ENCODE peak calls at places on chromosome 20, in four cellular contexts. S, N, K and U are unnamed samples.

GRCh38 chr20:63124782-63125580 is 91.0 kb downstream of the YTHDF1 start:
- DNase-seq in S (no peak), N (no peak), K (no peak), U (no peak)

GRCh38 chr20:5735845-5736530 is 14.2 kb upstream of the SHLD1 start:
- DNase-seq in S (no peak), N (no peak), K (no peak), U (no peak)

GRCh38 chr20:60365063-60365640 is 406.9 kb downstream of the CDH26 start:
- DNase-seq in S (no peak), N (no peak), K (no peak), U (no peak)

GRCh38 chr20:46000571-46001145 is 8.1 kb upstream of the MMP9 start:
- DNase-seq in S (no peak), N (no peak), K (no peak), U (no peak)

GRCh38 chr20:62433655-62434054 is 6.3 kb upstream of the RBBP8NL start:
- DNase-seq in S (no peak), N (no peak), K (no peak), U (no peak)

GRCh38 chr20:14384411-14384810 is 47.0 kb upstream of the FLRT3 start:
- DNase-seq in S (no peak), N (no peak), K (no peak), U (no peak)

GRCh38 chr20:61588356-61589054 is 336.4 kb downstream of the CDH4 start:
- DNase-seq in S (no peak), N (no peak), K (no peak), U (no peak)

GRCh38 chr20:63505723-63506122 is 6.8 kb upstream of the EEF1A2 start:
- DNase-seq in S (no peak), N (no peak), K (no peak), U (no peak)

GRCh38 chr20:21640556-21640955 is 64.9 kb upstream of the PAX1 start:
- DNase-seq in S (peak; percentile 32), N (no peak), K (peak; percentile 44), U (peak; percentile 46)

GRCh38 chr20:6533321-6533720 is 234.2 kb upstream of the BMP2 start:
- DNase-seq in S (no peak), N (no peak), K (no peak), U (no peak)

GRCh38 chr20:32976746-32977145 is 27.5 kb downstream of the SUN5 start:
- DNase-seq in S (no peak), N (no peak), K (no peak), U (no peak)

GRCh38 chr20:55394592-55394991 is 610.7 kb downstream of the CBLN4 start:
- DNase-seq in S (no peak), N (no peak), K (no peak), U (no peak)

GRCh38 chr20:24892522-24892921 is 56.5 kb upstream of the CST7 start:
- DNase-seq in S (no peak), N (no peak), K (no peak), U (peak; percentile 5)

GRCh38 chr20:62367136-62367482 is at the start of gene LAMA5:
- DNase-seq in S (peak; percentile 73), N (no peak), K (peak; percentile 55), U (peak; percentile 75)

GRCh38 chr20:45863543-45864470 is 6.4 kb downstream of the ZSWIM3 start:
- DNase-seq in S (no peak), N (no peak), K (peak; percentile 97), U (no peak)

GRCh38 chr20:39268566-39268965 is 306.4 kb downstream of the DHX35 start:
- DNase-seq in S (no peak), N (no peak), K (no peak), U (no peak)

GRCh38 chr20:50308513-50309279 is 118.1 kb downstream of the CEBPB start:
- DNase-seq in S (peak; percentile 61), N (no peak), K (peak; percentile 96), U (no peak)

GRCh38 chr20:49276201-49276894 is 1.5 kb downstream of the ZNFX1 start:
- DNase-seq in S (peak; percentile 52), N (no peak), K (no peak), U (no peak)

GRCh38 chr20:57652865-57653545 is 32.8 kb upstream of the ZBP1 start:
- DNase-seq in S (no peak), N (no peak), K (no peak), U (no peak)

GRCh38 chr20:32626859-32627636 is 41.9 kb upstream of the NOL4L start:
- DNase-seq in S (no peak), N (no peak), K (no peak), U (no peak)

GRCh38 chr20:40110241-40110910 is 578.7 kb downstream of the MAFB start:
- DNase-seq in S (no peak), N (no peak), K (no peak), U (no peak)

GRCh38 chr20:47501117-47501482 is 587 bp upstream of the NCOA3 start:
- DNase-seq in S (peak; percentile 9), N (no peak), K (no peak), U (no peak)

GRCh38 chr20:34791289-34792020 is 34.0 kb downstream of the NCOA6 start:
- DNase-seq in S (no peak), N (no peak), K (no peak), U (no peak)

GRCh38 chr20:13299401-13299800 is 78.3 kb downstream of the ISM1 start:
- DNase-seq in S (peak; percentile 29), N (no peak), K (no peak), U (no peak)

GRCh38 chr20:58634818-58635665 is 16.0 kb upstream of the STX16 start:
- DNase-seq in S (peak; percentile 56), N (no peak), K (no peak), U (no peak)

GRCh38 chr20:17644451-17644850 is 37.6 kb downstream of the RRBP1 start:
- DNase-seq in S (no peak), N (no peak), K (no peak), U (no peak)

GRCh38 chr20:50092436-50092835 is 20.5 kb downstream of the UBE2V1 start:
- DNase-seq in S (no peak), N (no peak), K (no peak), U (no peak)

GRCh38 chr20:50093240-50093639 is 19.7 kb downstream of the UBE2V1 start:
- DNase-seq in S (no peak), N (no peak), K (no peak), U (no peak)

GRCh38 chr20:51860015-51860882 is 57.9 kb upstream of the SALL4 start:
- DNase-seq in S (no peak), N (no peak), K (no peak), U (peak; percentile 51)

GRCh38 chr20:61285691-61286090 is 33.6 kb downstream of the CDH4 start:
- DNase-seq in S (no peak), N (no peak), K (no peak), U (no peak)

GRCh38 chr20:59055302-59055701 is 12.7 kb upstream of the PRELID3B start:
- DNase-seq in S (no peak), N (no peak), K (no peak), U (no peak)

GRCh38 chr20:22791877-22792525 is 207.6 kb upstream of the FOXA2 start:
- DNase-seq in S (no peak), N (no peak), K (no peak), U (no peak)

GRCh38 chr20:34524426-34524825 is 8.2 kb downstream of the DYNLRB1 start:
- DNase-seq in S (no peak), N (no peak), K (no peak), U (no peak)

GRCh38 chr20:64082126-64082638 is 2.0 kb downstream of the LKAAEAR1 start:
- DNase-seq in S (no peak), N (no peak), K (peak; percentile 55), U (no peak)

GRCh38 chr20:16404171-16404570 is 169.1 kb downstream of the KIF16B start:
- DNase-seq in S (no peak), N (no peak), K (peak; percentile 50), U (no peak)

GRCh38 chr20:41300906-41301305 is 16.6 kb downstream of the ZHX3 start:
- DNase-seq in S (no peak), N (no peak), K (no peak), U (no peak)

GRCh38 chr20:56808732-56809131 is 179.6 kb downstream of the TFAP2C start:
- DNase-seq in S (no peak), N (no peak), K (no peak), U (no peak)

GRCh38 chr20:62616728-62617621 is 25.3 kb upstream of the SLCO4A1 start:
- DNase-seq in S (peak; percentile 82), N (no peak), K (peak; percentile 71), U (peak; percentile 81)

GRCh38 chr20:20204326-20204725 is 152.0 kb downstream of the CFAP61 start:
- DNase-seq in S (no peak), N (no peak), K (no peak), U (no peak)
- TF ChIP-seq FOXK2 in S (no peak), N (no peak), K (no peak), U (no peak)

GRCh38 chr20:8854566-8854965 is 214.3 kb upstream of the PLCB4 start:
- DNase-seq in S (peak; percentile 42), N (no peak), K (no peak), U (no peak)
- TF ChIP-seq FOXK2 in S (no peak), N (no peak), K (no peak), U (no peak)

GRCh38 chr20:3172933-3173581 is at the start of gene LZTS3:
- DNase-seq in S (peak; percentile 79), N (no peak), K (peak; percentile 63), U (peak; percentile 64)

GRCh38 chr20:3175270-3175669 is 1.9 kb upstream of the LZTS3 start:
- DNase-seq in S (no peak), N (no peak), K (no peak), U (no peak)

GRCh38 chr20:3173582-3174441 is 463 bp upstream of the LZTS3 start:
- DNase-seq in S (peak; percentile 88), N (no peak), K (peak; percentile 85), U (peak; percentile 97)

GRCh38 chr20:3172126-3172932 is 1.0 kb downstream of the LZTS3 start:
- DNase-seq in S (no peak), N (no peak), K (no peak), U (no peak)

GRCh38 chr20:3174442-3175263 is 1.3 kb upstream of the LZTS3 start:
- DNase-seq in S (peak; percentile 59), N (no peak), K (no peak), U (no peak)
- TF ChIP-seq FOXK2 in S (no peak), N (no peak), K (no peak), U (no peak)

GRCh38 chr20:37294262-37294981 is 5.0 kb downstream of the MANBAL start:
- DNase-seq in S (no peak), N (no peak), K (no peak), U (no peak)
- TF ChIP-seq FOXK2 in S (peak; percentile 41), N (no peak), K (no peak), U (no peak)

GRCh38 chr20:2246081-2246491 is 49.7 kb upstream of the TGM3 start:
- DNase-seq in S (no peak), N (no peak), K (no peak), U (peak; percentile 45)
- TF ChIP-seq FOXK2 in S (no peak), N (no peak), K (no peak), U (peak; percentile 35)

DNA sequence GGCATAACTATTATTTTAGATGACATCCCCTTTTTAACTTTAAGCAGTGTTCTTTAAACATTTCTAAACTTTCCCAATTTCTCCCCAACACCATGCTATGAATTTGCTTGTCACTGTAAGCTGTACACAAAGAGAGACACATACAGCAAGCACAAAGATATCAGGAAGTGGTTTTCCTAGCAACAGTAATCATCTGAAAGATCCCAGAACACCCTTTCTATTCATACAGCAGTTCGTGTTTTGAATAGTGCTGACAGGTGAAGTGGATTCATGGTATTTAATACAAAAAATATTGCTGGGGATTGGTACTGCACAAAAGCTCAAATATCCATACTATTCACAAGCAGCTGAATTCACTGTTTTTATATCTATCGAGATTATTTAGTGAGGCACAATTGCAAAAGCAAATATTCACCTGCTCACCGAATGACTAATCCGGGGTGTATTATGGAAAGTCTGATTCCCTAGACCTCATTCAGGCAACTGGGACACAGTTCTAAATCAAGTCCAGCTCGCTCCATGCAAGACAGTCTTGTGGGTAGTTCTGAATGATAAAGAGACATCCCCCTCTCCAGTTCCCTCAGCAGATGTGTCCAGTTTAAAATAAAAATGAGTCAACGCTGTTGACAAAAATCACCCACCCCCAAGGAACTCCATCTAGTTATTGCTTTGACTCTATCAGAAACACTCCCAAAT is 107.1 kb upstream of the TSHZ2 start:
- DNase-seq in S (no peak), N (no peak), K (no peak), U (no peak)
- TF ChIP-seq FOXK2 in S (no peak), N (no peak), K (no peak), U (no peak)